ENCODE peak calls at places on chromosomes 2 and 18, in seven cellular contexts. P is heart left ventricle, R is mammary epithelial cell, H is ascending aorta, V is PC-3, S is pancreas, T is neural progenitor cell. Y is an unnamed sample.

GRCh38 chr2:68715353-68716041 is 19.1 kb upstream of the ARHGAP25 start:
- DNase-seq in P (peak; percentile 49), R (peak; percentile 62), H (no peak), V (peak; percentile 86), S (peak; percentile 63), T (peak; percentile 83), Y (no peak)

GRCh38 chr2:182980115-182980514 is 58.1 kb downstream of the NCKAP1 start:
- DNase-seq in P (no peak), R (peak; percentile 12), H (no peak), V (peak; percentile 69), S (no peak), T (peak; percentile 32), Y (no peak)

GRCh38 chr2:98511981-98512380 is 67.3 kb downstream of the INPP4A start:
- DNase-seq in P (no peak), R (no peak), H (no peak), V (no peak), S (no peak), T (no peak), Y (no peak)

GRCh38 chr18:22282311-22283235 is 113.2 kb downstream of the GATA6 start:
- DNase-seq in P (no peak), R (peak; percentile 86), H (no peak), V (peak; percentile 89), S (no peak), T (no peak), Y (no peak)

GRCh38 chr2:223102040-223102899 is 50.3 kb downstream of the KCNE4 start:
- DNase-seq in P (no peak), R (no peak), H (no peak), V (no peak), S (no peak), T (no peak), Y (no peak)

GRCh38 chr2:201362396-201362795 is 5.3 kb upstream of the FLACC1 start:
- DNase-seq in P (no peak), R (no peak), H (no peak), V (peak; percentile 29), S (no peak), T (no peak), Y (no peak)

GRCh38 chr2:53568463-53568862 is 199.1 kb upstream of the CHAC2 start:
- DNase-seq in P (no peak), R (no peak), H (no peak), V (peak; percentile 10), S (no peak), T (no peak), Y (no peak)

GRCh38 chr2:31233216-31233615 is 736 bp upstream of the EHD3 start:
- DNase-seq in P (no peak), R (no peak), H (no peak), V (peak; percentile 6), S (no peak), T (no peak), Y (no peak)

GRCh38 chr2:85430780-85431601 is 12.5 kb downstream of the SH2D6 start:
- DNase-seq in P (no peak), R (no peak), H (no peak), V (no peak), S (no peak), T (peak; percentile 93), Y (no peak)

GRCh38 chr2:34524115-34524514 is 925.0 kb upstream of the FAM98A start:
- DNase-seq in P (no peak), R (peak; percentile 14), H (no peak), V (no peak), S (no peak), T (no peak), Y (no peak)

GRCh38 chr18:7926526-7926925 is 359.4 kb downstream of the PTPRM start:
- DNase-seq in P (no peak), R (no peak), H (no peak), V (peak; percentile 48), S (peak; percentile 49), T (peak; percentile 30), Y (no peak)
- TF ChIP-seq CTCF in P (no peak), R (no peak), H (no peak), V (peak; percentile 59), S (no peak), T (peak; percentile 49), Y (no peak)

GRCh38 chr18:3262234-3263171 is 570 bp downstream of the MYL12B start:
- DNase-seq in P (no peak), R (peak; percentile 45), H (no peak), V (peak; percentile 41), S (no peak), T (no peak), Y (no peak)
- H3K4me1 ChIP-seq in P (peaks cover 63% of the 10 kb centered on the region), R (peaks cover 36% of the 10 kb centered on the region), H (peaks cover 40% of the 10 kb centered on the region), V (peaks cover 48% of the 10 kb centered on the region), S (peaks cover 54% of the 10 kb centered on the region), T (peaks cover 18% of the 10 kb centered on the region), Y (peaks cover 31% of the 10 kb centered on the region)

GRCh38 chr2:108988796-108989713 is at the start of gene EDAR:
- DNase-seq in P (no peak), R (peak; percentile 70), H (no peak), V (peak; percentile 77), S (peak; percentile 32), T (peak; percentile 82), Y (no peak)

GRCh38 chr2:108988076-108988795 is 784 bp downstream of the EDAR start:
- DNase-seq in P (no peak), R (peak; percentile 14), H (no peak), V (no peak), S (no peak), T (no peak), Y (no peak)

GRCh38 chr2:108982259-108982679 is 6.8 kb downstream of the EDAR start:
- DNase-seq in P (no peak), R (no peak), H (no peak), V (peak; percentile 40), S (no peak), T (no peak), Y (no peak)

GRCh38 chr2:108983610-108984009 is 5.4 kb downstream of the EDAR start:
- DNase-seq in P (no peak), R (no peak), H (no peak), V (no peak), S (no peak), T (no peak), Y (no peak)

DNA sequence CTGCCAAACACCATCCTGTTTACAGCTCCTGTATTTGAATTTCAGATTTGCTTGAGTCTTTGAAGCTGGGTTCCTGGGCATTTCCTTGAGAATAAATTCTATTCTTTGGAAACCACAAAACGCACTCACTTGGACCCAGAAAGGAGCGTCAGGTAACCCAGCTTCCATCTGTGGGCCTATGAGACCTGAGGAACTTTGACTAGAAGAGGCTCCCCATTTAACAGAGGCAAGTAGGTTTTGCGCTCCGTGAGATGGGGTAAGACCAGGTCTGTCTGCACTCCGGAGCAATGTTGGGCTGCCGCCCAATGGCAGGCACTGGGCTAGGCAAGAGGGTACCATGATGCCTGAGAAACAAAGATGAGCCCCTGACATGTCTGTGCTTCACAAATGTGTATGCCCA is 1.9 kb downstream of the EDAR start:
- DNase-seq in P (no peak), R (no peak), H (no peak), V (no peak), S (no peak), T (no peak), Y (no peak)
- TF ChIP-seq CTCF in P (no peak), R (no peak), H (no peak), V (no peak), S (no peak), T (no peak), Y (no peak)

GRCh38 chr2:101516833-101517690 is 42.1 kb upstream of the RFX8 start:
- DNase-seq in P (no peak), R (peak; percentile 98), H (no peak), V (peak; percentile 97), S (no peak), T (no peak), Y (no peak)

GRCh38 chr2:101520246-101520645 is 45.3 kb upstream of the RFX8 start:
- DNase-seq in P (no peak), R (peak; percentile 86), H (no peak), V (peak; percentile 90), S (no peak), T (no peak), Y (no peak)

GRCh38 chr2:101518470-101519172 is 43.7 kb upstream of the RFX8 start:
- DNase-seq in P (peak; percentile 49), R (peak; percentile 65), H (no peak), V (peak; percentile 94), S (peak; percentile 41), T (peak; percentile 61), Y (no peak)

GRCh38 chr2:101517753-101518152 is 42.8 kb upstream of the RFX8 start:
- DNase-seq in P (no peak), R (peak; percentile 76), H (no peak), V (peak; percentile 72), S (no peak), T (no peak), Y (no peak)

GRCh38 chr2:101519173-101519492 is 44.2 kb upstream of the RFX8 start:
- DNase-seq in P (no peak), R (no peak), H (no peak), V (no peak), S (no peak), T (no peak), Y (no peak)
- H3K4me1 ChIP-seq in P (peaks cover 26% of the 10 kb centered on the region), R (peaks cover 68% of the 10 kb centered on the region), H (peaks cover 13% of the 10 kb centered on the region), V (peaks cover 53% of the 10 kb centered on the region), S (no peaks in the 10 kb centered on the region), T (no peaks in the 10 kb centered on the region), Y (no peaks in the 10 kb centered on the region)

Y was measured in esophagus squamous epithelium.